ENCODE peak calls at places on chromosomes 11 and 22, in seven cellular contexts. Q is tibial nerve, A is GM12878, D is Peyer's patch, P is heart left ventricle, H is breast epithelium, Z is HCT116. E is an unnamed sample.

GRCh38 chr22:29814003-29814402 is 24.1 kb downstream of the ASCC2 start:
- DNase-seq in Q (no peak), A (no peak), D (no peak), P (no peak), H (peak), Z (no peak), E (no peak)

GRCh38 chr11:7512525-7513209 is 1.1 kb upstream of the PPFIBP2 start:
- DNase-seq in Q (peak), A (no peak), D (peak), P (peak), H (peak), Z (no peak), E (peak)

GRCh38 chr22:48488611-48489456 is 1338.8 kb downstream of the BRD1 start:
- DNase-seq in Q (no peak), A (no peak), D (peak), P (no peak), H (no peak), Z (no peak), E (no peak)

GRCh38 chr22:46045459-46046298 is 68.7 kb upstream of the WNT7B start:
- DNase-seq in Q (no peak), A (no peak), D (peak), P (no peak), H (no peak), Z (no peak), E (no peak)

GRCh38 chr11:120192831-120193625 is 17.8 kb upstream of the OAF start:
- DNase-seq in Q (no peak), A (no peak), D (peak), P (peak), H (no peak), Z (no peak), E (no peak)

GRCh38 chr11:134215836-134216235 is 7.9 kb downstream of the NCAPD3 start:
- DNase-seq in Q (no peak), A (no peak), D (no peak), P (no peak), H (no peak), Z (no peak), E (no peak)

GRCh38 chr22:36411589-36412258 is 24.0 kb upstream of the MYH9 start:
- DNase-seq in Q (no peak), A (no peak), D (peak), P (no peak), H (no peak), Z (no peak), E (no peak)

GRCh38 chr11:68684385-68685356 is at the start of gene GAL:
- DNase-seq in Q (no peak), A (no peak), D (no peak), P (no peak), H (no peak), Z (no peak), E (no peak)

GRCh38 chr11:4665424-4665823 is 21.6 kb downstream of the OR51E1 start:
- DNase-seq in Q (no peak), A (no peak), D (no peak), P (no peak), H (no peak), Z (no peak), E (no peak)

GRCh38 chr11:74179234-74180126 is 8.4 kb downstream of the PPME1 start:
- DNase-seq in Q (no peak), A (no peak), D (no peak), P (no peak), H (no peak), Z (no peak), E (no peak)

GRCh38 chr11:45021692-45022130 is 71.0 kb upstream of the TP53I11 start:
- DNase-seq in Q (peak), A (no peak), D (no peak), P (peak), H (peak), Z (no peak), E (peak)

GRCh38 chr22:25563757-25564319 is 637 bp upstream of the GRK3 start:
- DNase-seq in Q (peak), A (no peak), D (no peak), P (no peak), H (peak), Z (no peak), E (peak)

GRCh38 chr22:20022231-20023069 is 1.5 kb downstream of the TANGO2 start:
- DNase-seq in Q (no peak), A (no peak), D (no peak), P (peak), H (no peak), Z (no peak), E (no peak)

GRCh38 chr22:20021196-20022181 is 579 bp downstream of the TANGO2 start:
- DNase-seq in Q (peak), A (no peak), D (peak), P (peak), H (peak), Z (no peak), E (no peak)

GRCh38 chr22:20023214-20023613 is 2.3 kb downstream of the TANGO2 start:
- DNase-seq in Q (no peak), A (no peak), D (no peak), P (no peak), H (no peak), Z (no peak), E (no peak)

GRCh38 chr22:20019661-20020532 is 1.0 kb upstream of the TANGO2 start:
- DNase-seq in Q (no peak), A (no peak), D (no peak), P (peak), H (no peak), Z (no peak), E (no peak)

DNA sequence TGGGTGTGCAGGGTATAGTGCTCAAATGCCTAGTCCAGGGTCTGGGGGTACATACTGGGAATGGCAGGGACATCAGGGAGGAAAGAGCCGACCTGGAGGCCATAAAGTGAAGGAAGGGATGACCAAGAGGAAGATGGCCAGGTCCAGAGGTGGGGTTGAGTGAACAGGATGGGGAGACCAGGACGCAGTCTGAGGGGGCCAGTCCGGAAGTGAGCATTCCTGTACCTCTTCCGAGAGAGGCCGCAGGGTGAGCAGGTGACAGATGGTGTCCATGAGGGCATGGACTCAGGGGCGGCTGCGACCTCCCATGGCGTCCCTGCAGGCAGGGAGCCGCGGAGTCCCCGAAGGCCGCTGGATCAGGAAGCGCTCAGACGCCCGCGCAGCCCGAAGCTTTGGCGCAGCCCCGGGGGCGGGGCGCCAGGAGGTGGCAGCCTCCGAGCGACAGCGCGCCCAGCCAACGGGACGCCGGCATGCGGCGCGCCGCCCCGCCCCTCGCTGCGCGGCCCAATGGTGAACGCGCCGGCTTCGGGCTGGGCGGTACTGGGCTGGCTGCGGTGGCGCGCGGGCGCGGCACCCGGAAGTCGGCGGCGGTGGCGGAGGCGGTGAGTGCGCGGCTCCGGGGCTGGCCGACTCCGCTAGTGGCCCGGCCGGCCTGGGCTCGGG is at the start of gene TANGO2:
- DNase-seq in Q (peak), A (peak), D (peak), P (peak), H (peak), Z (peak), E (peak)
- TF ChIP-seq POLR2A in Q (peak), A (peak), D (peak), P (peak), H (no peak), Z (no peak), E (no peak)

DNA sequence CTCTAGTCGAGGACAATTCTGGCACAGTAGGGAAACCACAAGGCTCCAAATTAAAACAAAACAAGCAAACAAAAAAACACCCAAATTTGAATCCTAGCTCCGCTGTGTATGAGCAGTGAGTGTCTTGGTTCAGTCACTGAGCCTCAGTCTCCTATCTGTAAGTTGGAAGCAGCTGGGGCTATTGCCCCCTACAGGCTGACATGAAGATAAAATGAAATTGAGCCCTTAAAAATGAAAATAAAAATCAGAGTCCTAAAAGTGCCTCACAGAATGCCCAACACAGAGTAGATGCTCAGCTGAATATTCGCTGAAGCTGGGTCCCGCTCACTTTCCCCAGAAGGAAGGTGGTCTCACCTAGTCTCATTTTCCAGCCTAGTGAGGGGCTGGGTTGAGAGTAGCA is 65.2 kb downstream of the PDE2A start:
- DNase-seq in Q (no peak), A (no peak), D (no peak), P (no peak), H (no peak), Z (no peak), E (no peak)
- TF ChIP-seq CTCF in Q (peak), A (peak), D (peak), P (peak), H (no peak), Z (peak), E (no peak)

GRCh38 chr11:65426839-65427690 is 4.5 kb downstream of the NEAT1 start:
- DNase-seq in Q (peak), A (no peak), D (peak), P (no peak), H (peak), Z (peak), E (peak)
- H3K4me3 ChIP-seq in Q (peak), A (peak), D (peak), P (peak), H (peak), Z (no peak), E (peak)

GRCh38 chr22:44103735-44104134 is 77.0 kb upstream of the PARVG start:
- DNase-seq in Q (no peak), A (no peak), D (no peak), P (no peak), H (no peak), Z (no peak), E (no peak)

GRCh38 chr22:44108806-44109385 is 71.8 kb upstream of the PARVG start:
- DNase-seq in Q (no peak), A (no peak), D (no peak), P (peak), H (no peak), Z (no peak), E (no peak)

GRCh38 chr22:44109417-44109816 is 71.3 kb upstream of the PARVG start:
- DNase-seq in Q (no peak), A (no peak), D (no peak), P (peak), H (no peak), Z (no peak), E (peak)

GRCh38 chr22:44108076-44108475 is 72.6 kb upstream of the PARVG start:
- DNase-seq in Q (no peak), A (no peak), D (no peak), P (no peak), H (no peak), Z (no peak), E (no peak)

GRCh38 chr22:44107341-44107740 is 73.4 kb upstream of the PARVG start:
- DNase-seq in Q (no peak), A (no peak), D (no peak), P (peak), H (no peak), Z (no peak), E (no peak)
- TF ChIP-seq POLR2A in Q (no peak), A (no peak), D (no peak), P (no peak), H (no peak), Z (no peak), E (no peak)

GRCh38 chr22:22817468-22818201 is 70.0 kb upstream of the IGLL5 start:
- DNase-seq in Q (no peak), A (no peak), D (no peak), P (no peak), H (no peak), Z (no peak), E (no peak)
- TF ChIP-seq CTCF in Q (no peak), A (no peak), D (no peak), P (no peak), H (no peak), Z (no peak), E (no peak)

GRCh38 chr11:67024410-67024809 is 1.5 kb downstream of the SYT12 start:
- DNase-seq in Q (no peak), A (no peak), D (no peak), P (no peak), H (no peak), Z (no peak), E (no peak)
- H3K4me3 ChIP-seq in Q (no peak), A (no peak), D (no peak), P (no peak), H (no peak), Z (no peak), E (no peak)

DNA sequence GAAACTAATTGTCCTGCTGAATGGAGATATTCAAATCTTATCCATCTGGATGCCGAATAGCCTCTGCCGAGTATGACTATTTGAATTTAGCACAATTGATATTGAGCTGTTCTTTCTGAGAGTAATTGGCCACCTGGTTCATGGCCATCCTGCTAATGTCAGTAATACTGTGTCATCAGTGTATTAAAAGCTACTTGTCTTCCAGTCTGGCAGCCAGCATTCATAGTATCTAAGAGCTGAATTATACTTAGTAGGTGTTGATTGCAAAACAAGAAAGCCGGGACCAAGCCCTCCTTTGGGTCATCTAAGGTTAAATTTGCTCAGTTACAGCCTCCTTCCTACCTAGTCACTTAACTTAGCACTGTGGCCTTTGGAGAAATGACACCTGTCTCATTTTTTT is 310.7 kb upstream of the NCAM1 start:
- DNase-seq in Q (no peak), A (no peak), D (no peak), P (no peak), H (no peak), Z (no peak), E (no peak)
- TF ChIP-seq POLR2A in Q (no peak), A (no peak), D (no peak), P (no peak), H (no peak), Z (no peak), E (no peak)

GRCh38 chr22:50326959-50327710 is at the start of gene DENND6B:
- DNase-seq in Q (peak), A (no peak), D (peak), P (peak), H (peak), Z (no peak), E (peak)
- TF ChIP-seq CTCF in Q (peak), A (no peak), D (peak), P (peak), H (peak), Z (peak), E (no peak)

DNA sequence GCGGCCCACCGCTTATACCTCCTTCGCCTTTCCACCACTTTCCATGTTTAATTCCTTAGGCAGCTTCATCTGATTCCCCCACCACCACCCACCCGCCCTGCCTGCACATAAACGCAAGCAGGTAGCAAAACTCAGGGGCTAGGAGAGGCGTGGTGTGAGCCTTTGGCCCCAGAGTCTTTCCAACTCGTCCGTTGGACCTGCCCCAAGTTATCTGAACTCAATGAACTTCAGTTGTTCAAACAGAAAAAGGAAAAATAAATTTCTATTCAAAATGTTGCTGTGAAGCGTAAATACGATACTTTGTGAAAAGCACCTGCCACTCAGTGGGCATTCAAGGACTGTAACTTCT is 818 bp upstream of the CDON start:
- DNase-seq in Q (no peak), A (no peak), D (no peak), P (no peak), H (no peak), Z (no peak), E (no peak)
- H3K4me3 ChIP-seq in Q (no peak), A (peak), D (peak), P (peak), H (peak), Z (peak), E (no peak)